ENCODE peak calls at places on chromosomes 13 and 19, in four cellular contexts. U is pons; P is activated naive CD4-positive, alpha-beta T cell; D is A549. E is an unnamed sample.

GRCh38 chr19:6378036-6378435 is 2.3 kb upstream of the PSPN start:
- DNase-seq in U (no peak), P (no peak), D (no peak), E (no peak)

GRCh38 chr13:36341718-36342117 is 4.5 kb downstream of the SPART start:
- DNase-seq in U (no peak), P (no peak), D (no peak), E (no peak)

GRCh38 chr13:96403241-96403640 is 313.3 kb downstream of the HS6ST3 start:
- DNase-seq in U (peak; percentile 6), P (no peak), D (no peak), E (no peak)

GRCh38 chr13:74966814-74967213 is 515.2 kb downstream of the TBC1D4 start:
- DNase-seq in U (peak; percentile 91), P (no peak), D (no peak), E (no peak)

GRCh38 chr13:74136089-74136658 is 2.0 kb upstream of the KLF12 start:
- DNase-seq in U (peak; percentile 42), P (peak; percentile 26), D (no peak), E (no peak)

GRCh38 chr19:45200614-45201013 is 22.0 kb downstream of the BLOC1S3 start:
- DNase-seq in U (peak; percentile 56), P (no peak), D (no peak), E (no peak)

GRCh38 chr13:106109391-106109791 is 426.1 kb downstream of the EFNB2 start:
- DNase-seq in U (no peak), P (no peak), D (no peak), E (no peak)

GRCh38 chr13:35856721-35857346 is 274.3 kb downstream of the DCLK1 start:
- DNase-seq in U (no peak), P (no peak), D (no peak), E (no peak)

GRCh38 chr13:114161644-114162532 is 17.2 kb upstream of the CFAP97D2 start:
- DNase-seq in U (peak; percentile 52), P (no peak), D (no peak), E (no peak)

GRCh38 chr13:108155185-108156106 is 59.9 kb downstream of the LIG4 start:
- DNase-seq in U (peak; percentile 40), P (peak; percentile 35), D (no peak), E (no peak)

GRCh38 chr13:72137782-72138181 is 270.8 kb upstream of the DACH1 start:
- DNase-seq in U (no peak), P (no peak), D (no peak), E (no peak)

GRCh38 chr13:98577823-98578285 is 947 bp upstream of the STK24 start:
- DNase-seq in U (no peak), P (no peak), D (no peak), E (no peak)

GRCh38 chr19:49430172-49430677 is 5.0 kb downstream of the GFY start:
- DNase-seq in U (no peak), P (no peak), D (no peak), E (no peak)

GRCh38 chr19:1248454-1249297 is at the start of gene MIDN:
- DNase-seq in U (peak; percentile 62), P (peak; percentile 70), D (no peak), E (no peak)

GRCh38 chr13:47146136-47146535 is 249.3 kb upstream of the HTR2A start:
- DNase-seq in U (no peak), P (no peak), D (no peak), E (no peak)

GRCh38 chr19:53037101-53038097 is 7.1 kb upstream of the ERVV-2 start:
- DNase-seq in U (no peak), P (no peak), D (no peak), E (no peak)

GRCh38 chr13:84570831-84571230 is 688.6 kb upstream of the SLITRK1 start:
- DNase-seq in U (no peak), P (no peak), D (no peak), E (no peak)

GRCh38 chr13:38564751-38565150 is 122.1 kb upstream of the FREM2 start:
- DNase-seq in U (peak; percentile 84), P (no peak), D (no peak), E (no peak)

GRCh38 chr19:6109947-6110346 is 353 bp downstream of the RFX2 start:
- DNase-seq in U (no peak), P (no peak), D (no peak), E (no peak)

GRCh38 chr13:25963681-25964080 is 88.1 kb downstream of the SHISA2 start:
- DNase-seq in U (peak; percentile 78), P (no peak), D (no peak), E (no peak)

GRCh38 chr13:42247883-42248282 is 24.1 kb upstream of the AKAP11 start:
- DNase-seq in U (no peak), P (no peak), D (no peak), E (no peak)

GRCh38 chr13:19961484-19961883 is 3.0 kb downstream of the ZMYM2 start:
- DNase-seq in U (no peak), P (no peak), D (no peak), E (no peak)

GRCh38 chr19:19232231-19232630 is 20.5 kb downstream of the NCAN start:
- DNase-seq in U (no peak), P (no peak), D (no peak), E (no peak)

GRCh38 chr13:44306401-44307192 is 67.0 kb upstream of the SERP2 start:
- DNase-seq in U (peak; percentile 63), P (no peak), D (peak; percentile 36), E (peak; percentile 95)

GRCh38 chr13:44433863-44434262 is 60.2 kb downstream of the SERP2 start:
- DNase-seq in U (no peak), P (no peak), D (no peak), E (no peak)

GRCh38 chr13:112838038-112838965 is 130.7 kb upstream of the MCF2L start:
- DNase-seq in U (no peak), P (no peak), D (no peak), E (no peak)

GRCh38 chr13:39607876-39608275 is 4.9 kb upstream of the LHFPL6 start:
- DNase-seq in U (no peak), P (no peak), D (no peak), E (no peak)

GRCh38 chr13:21970172-21970571 is 299.3 kb downstream of the FGF9 start:
- DNase-seq in U (no peak), P (no peak), D (no peak), E (no peak)

GRCh38 chr19:17385878-17386611 is 8.0 kb downstream of the CCDC194 start:
- DNase-seq in U (no peak), P (peak; percentile 43), D (peak; percentile 53), E (no peak)

GRCh38 chr19:10508707-10509106 is 5.6 kb upstream of the KEAP1 start:
- DNase-seq in U (no peak), P (no peak), D (no peak), E (no peak)

GRCh38 chr13:51959773-51960172 is 51.5 kb downstream of the ATP7B start:
- DNase-seq in U (no peak), P (no peak), D (no peak), E (no peak)

GRCh38 chr13:67138937-67139336 is 91.2 kb downstream of the PCDH9 start:
- DNase-seq in U (no peak), P (no peak), D (no peak), E (no peak)

GRCh38 chr19:50046649-50047503 is 21.1 kb downstream of the ZNF473 start:
- DNase-seq in U (peak; percentile 74), P (peak; percentile 35), D (no peak), E (no peak)

GRCh38 chr19:9671654-9672053 is 3.2 kb downstream of the ZNF562 start:
- DNase-seq in U (no peak), P (no peak), D (no peak), E (no peak)

GRCh38 chr19:6489278-6490061 is 7.9 kb upstream of the DENND1C start:
- DNase-seq in U (no peak), P (no peak), D (no peak), E (no peak)

GRCh38 chr19:55094456-55095259 is 19.0 kb downstream of the EPS8L1 start:
- DNase-seq in U (no peak), P (no peak), D (no peak), E (no peak)

GRCh38 chr13:113851826-113852535 is 11.9 kb downstream of the GAS6 start:
- DNase-seq in U (no peak), P (no peak), D (no peak), E (no peak)

GRCh38 chr19:5684694-5685430 is 4.0 kb downstream of the HSD11B1L start:
- DNase-seq in U (no peak), P (no peak), D (no peak), E (no peak)

GRCh38 chr13:63094069-63094468 is 1678.4 kb upstream of the PCDH20 start:
- DNase-seq in U (no peak), P (no peak), D (no peak), E (no peak)